ENCODE peak calls at places on chromosome 22, in eight cellular contexts. One of them, this sample, is unnamed.

GRCh38 chr22:41229215-41229614 is 11.5 kb downstream of the CHADL start:
- DNase-seq in psoas muscle: no peak
- DNase-seq in A549: no peak
- DNase-seq in IMR-90: no peak
- DNase-seq in aorta: no peak
- DNase-seq in tibial nerve: no peak
- DNase-seq in Peyer's patch: no peak
- DNase-seq in mucosa of descending colon: no peak
- DNase-seq in this sample: no peak

GRCh38 chr22:26448941-26449340 is 19.9 kb downstream of the ASPHD2 start:
- DNase-seq in mucosa of descending colon: no peak
- DNase-seq in aorta: no peak
- DNase-seq in tibial nerve: no peak
- DNase-seq in IMR-90: no peak
- DNase-seq in A549: no peak
- DNase-seq in psoas muscle: no peak
- DNase-seq in Peyer's patch: no peak
- DNase-seq in this sample: no peak

GRCh38 chr22:19625331-19626041 is 88.8 kb upstream of the SEPTIN5 start:
- DNase-seq in tibial nerve: no peak
- DNase-seq in psoas muscle: no peak
- DNase-seq in mucosa of descending colon: no peak
- DNase-seq in aorta: peak; percentile 47
- DNase-seq in Peyer's patch: no peak
- DNase-seq in IMR-90: no peak
- DNase-seq in A549: no peak
- DNase-seq in this sample: no peak

GRCh38 chr22:36386900-36387663 is 685 bp downstream of the MYH9 start:
- DNase-seq in IMR-90: no peak
- DNase-seq in Peyer's patch: peak; percentile 77
- DNase-seq in psoas muscle: peak; percentile 85
- DNase-seq in aorta: peak; percentile 89
- DNase-seq in mucosa of descending colon: peak; percentile 93
- DNase-seq in A549: no peak
- DNase-seq in tibial nerve: no peak
- DNase-seq in this sample: no peak

GRCh38 chr22:38823637-38824036 is 20.2 kb downstream of the NPTXR start:
- DNase-seq in aorta: no peak
- DNase-seq in IMR-90: no peak
- DNase-seq in A549: no peak
- DNase-seq in mucosa of descending colon: no peak
- DNase-seq in tibial nerve: no peak
- DNase-seq in psoas muscle: no peak
- DNase-seq in Peyer's patch: no peak
- DNase-seq in this sample: no peak

GRCh38 chr22:38271927-38272372 is 860 bp downstream of the TMEM184B start:
- DNase-seq in aorta: no peak
- DNase-seq in Peyer's patch: peak; percentile 18
- DNase-seq in tibial nerve: no peak
- DNase-seq in psoas muscle: no peak
- DNase-seq in mucosa of descending colon: no peak
- DNase-seq in IMR-90: no peak
- DNase-seq in A549: no peak
- DNase-seq in this sample: no peak

GRCh38 chr22:46731246-46732040 is 6.6 kb downstream of the CERK start:
- DNase-seq in psoas muscle: peak; percentile 76
- DNase-seq in Peyer's patch: no peak
- DNase-seq in A549: no peak
- DNase-seq in aorta: no peak
- DNase-seq in mucosa of descending colon: peak; percentile 79
- DNase-seq in IMR-90: no peak
- DNase-seq in tibial nerve: no peak
- DNase-seq in this sample: no peak

GRCh38 chr22:32644252-32645100 is 157.0 kb upstream of the TIMP3 start:
- DNase-seq in aorta: peak; percentile 79
- DNase-seq in psoas muscle: peak; percentile 68
- DNase-seq in tibial nerve: no peak
- DNase-seq in A549: no peak
- DNase-seq in mucosa of descending colon: no peak
- DNase-seq in Peyer's patch: peak; percentile 28
- DNase-seq in IMR-90: peak; percentile 59
- DNase-seq in this sample: no peak

GRCh38 chr22:50671641-50672040 is 982 bp upstream of the SHANK3 start:
- DNase-seq in aorta: no peak
- DNase-seq in IMR-90: no peak
- DNase-seq in mucosa of descending colon: no peak
- DNase-seq in tibial nerve: no peak
- DNase-seq in psoas muscle: no peak
- DNase-seq in A549: no peak
- DNase-seq in Peyer's patch: no peak
- DNase-seq in this sample: no peak

GRCh38 chr22:48580481-48580970 is 1247.1 kb downstream of the BRD1 start:
- DNase-seq in psoas muscle: peak; percentile 19
- DNase-seq in IMR-90: no peak
- DNase-seq in tibial nerve: no peak
- DNase-seq in mucosa of descending colon: peak; percentile 19
- DNase-seq in Peyer's patch: no peak
- DNase-seq in A549: no peak
- DNase-seq in aorta: no peak
- DNase-seq in this sample: no peak

GRCh38 chr22:48579035-48579914 is 1248.4 kb downstream of the BRD1 start:
- DNase-seq in Peyer's patch: no peak
- DNase-seq in A549: no peak
- DNase-seq in tibial nerve: no peak
- DNase-seq in psoas muscle: peak; percentile 15
- DNase-seq in aorta: no peak
- DNase-seq in IMR-90: no peak
- DNase-seq in mucosa of descending colon: peak; percentile 31
- DNase-seq in this sample: no peak

GRCh38 chr22:48581821-48582469 is 1245.7 kb downstream of the BRD1 start:
- DNase-seq in aorta: no peak
- DNase-seq in IMR-90: no peak
- DNase-seq in Peyer's patch: no peak
- DNase-seq in psoas muscle: peak; percentile 14
- DNase-seq in tibial nerve: no peak
- DNase-seq in mucosa of descending colon: no peak
- DNase-seq in A549: no peak
- DNase-seq in this sample: no peak

GRCh38 chr22:48579915-48580279 is 1247.8 kb downstream of the BRD1 start:
- DNase-seq in Peyer's patch: no peak
- DNase-seq in psoas muscle: no peak
- DNase-seq in tibial nerve: no peak
- DNase-seq in aorta: no peak
- DNase-seq in A549: no peak
- DNase-seq in IMR-90: no peak
- DNase-seq in mucosa of descending colon: peak; percentile 22
- DNase-seq in this sample: no peak

DNA sequence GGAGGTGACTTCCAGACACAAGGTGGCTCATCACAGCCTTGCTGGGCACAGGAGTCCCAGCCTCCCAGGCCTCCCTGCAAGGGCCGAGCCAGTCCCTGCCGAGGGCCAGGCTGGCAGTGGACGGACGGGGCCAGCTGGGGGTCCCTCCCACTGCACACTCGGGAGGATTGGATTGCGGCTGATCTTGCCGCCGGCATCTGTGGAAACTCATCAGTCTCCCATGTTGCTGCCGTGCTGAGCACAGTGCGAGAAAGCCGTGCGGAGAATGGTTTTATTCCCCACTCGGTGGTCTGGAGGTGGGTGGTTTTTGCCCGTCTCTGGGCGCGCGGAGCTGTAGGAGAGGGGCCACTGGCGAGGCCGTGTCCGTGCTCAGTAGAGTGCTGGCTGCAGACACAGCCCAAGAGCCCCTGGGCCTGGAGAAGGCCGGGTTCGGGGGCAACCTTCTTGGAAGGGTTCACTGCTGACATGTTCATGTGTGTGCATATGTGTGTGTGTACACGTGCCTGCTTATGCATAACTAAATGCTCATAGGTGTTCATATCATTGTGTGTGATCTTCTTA is 1246.4 kb downstream of the BRD1 start:
- DNase-seq in Peyer's patch: no peak
- DNase-seq in mucosa of descending colon: peak; percentile 27
- DNase-seq in tibial nerve: no peak
- DNase-seq in A549: no peak
- DNase-seq in aorta: no peak
- DNase-seq in psoas muscle: peak; percentile 29
- DNase-seq in IMR-90: no peak
- DNase-seq in this sample: no peak
- H3K9me3 ChIP-seq in Peyer's patch: no peaks in the 10 kb centered on the region
- H3K9me3 ChIP-seq in mucosa of descending colon: no peaks in the 10 kb centered on the region
- H3K9me3 ChIP-seq in tibial nerve: no peaks in the 10 kb centered on the region
- H3K9me3 ChIP-seq in A549: no peaks in the 10 kb centered on the region
- H3K9me3 ChIP-seq in aorta: no peaks in the 10 kb centered on the region
- H3K9me3 ChIP-seq in psoas muscle: no peaks in the 10 kb centered on the region
- H3K9me3 ChIP-seq in IMR-90: peaks cover 20% of the 10 kb centered on the region
- H3K9me3 ChIP-seq in this sample: peaks cover 87% of the 10 kb centered on the region

DNA sequence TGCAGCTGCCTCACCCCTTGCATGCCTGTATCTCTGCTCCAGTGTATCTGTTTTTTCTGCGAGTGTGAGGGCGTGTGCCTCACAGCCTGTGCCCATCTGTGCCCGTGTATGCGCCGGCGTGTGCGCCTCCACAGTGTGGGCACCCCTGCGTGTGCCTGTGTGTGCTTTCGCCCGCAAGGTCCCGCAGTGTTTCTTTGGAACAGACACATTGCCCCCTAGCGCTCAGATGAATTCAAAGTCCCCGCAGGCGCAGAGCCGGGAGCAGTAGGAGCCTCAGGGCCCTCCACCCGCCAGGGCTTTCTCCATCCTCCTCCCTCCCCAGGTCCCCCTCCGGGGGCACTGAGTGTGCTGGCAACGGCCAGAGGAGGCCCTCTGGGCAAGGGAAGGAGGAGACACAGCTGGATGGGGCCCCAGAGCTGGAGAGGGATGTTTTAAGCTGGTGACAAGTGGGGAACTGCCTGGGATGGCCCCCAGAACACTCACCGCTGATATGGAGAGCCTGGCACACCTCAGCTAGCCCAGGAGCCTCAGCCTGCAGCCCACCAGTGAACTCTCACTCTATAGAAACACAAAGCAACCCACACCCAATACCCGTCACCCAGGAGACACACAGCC is 3.2 kb upstream of the MN1 start:
- DNase-seq in aorta: peak; percentile 85
- DNase-seq in Peyer's patch: peak; percentile 28
- DNase-seq in IMR-90: peak; percentile 64
- DNase-seq in psoas muscle: peak; percentile 81
- DNase-seq in A549: peak; percentile 57
- DNase-seq in mucosa of descending colon: no peak
- DNase-seq in tibial nerve: peak; percentile 81
- DNase-seq in this sample: peak; percentile 16
- H3K4me3 ChIP-seq in aorta: no peak overlapping the region
- H3K4me3 ChIP-seq in Peyer's patch: no peak overlapping the region
- H3K4me3 ChIP-seq in IMR-90: no peak overlapping the region
- H3K4me3 ChIP-seq in psoas muscle: peak overlapping the region; percentile 10
- H3K4me3 ChIP-seq in A549: no peak overlapping the region
- H3K4me3 ChIP-seq in mucosa of descending colon: no peak overlapping the region
- H3K4me3 ChIP-seq in tibial nerve: no peak overlapping the region
- H3K4me3 ChIP-seq in this sample: no peak overlapping the region

DNA sequence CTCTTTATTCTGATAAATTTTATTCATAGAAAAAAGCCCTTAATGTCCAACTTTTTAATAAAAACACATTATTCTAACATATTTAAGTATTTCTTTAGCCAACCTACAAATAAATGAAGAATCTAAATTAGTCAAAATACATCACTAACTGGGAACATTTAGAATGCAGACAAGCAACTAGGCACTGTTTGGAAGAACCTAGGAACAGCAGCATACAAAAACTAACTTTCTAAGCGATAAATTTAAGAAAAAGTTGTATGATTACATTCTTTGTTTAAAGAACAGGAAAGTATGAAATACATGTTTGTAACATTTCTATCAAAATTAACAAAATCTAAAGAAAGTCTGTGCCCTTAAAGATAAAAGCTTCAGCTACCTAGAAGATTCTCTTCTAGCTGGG is 35.3 kb downstream of the PI4KA start:
- DNase-seq in tibial nerve: no peak
- DNase-seq in mucosa of descending colon: no peak
- DNase-seq in A549: no peak
- DNase-seq in aorta: no peak
- DNase-seq in Peyer's patch: no peak
- DNase-seq in IMR-90: no peak
- DNase-seq in psoas muscle: no peak
- DNase-seq in this sample: no peak
- H3K9me3 ChIP-seq in tibial nerve: no peaks in the 10 kb centered on the region
- H3K9me3 ChIP-seq in mucosa of descending colon: no peaks in the 10 kb centered on the region
- H3K9me3 ChIP-seq in A549: no peaks in the 10 kb centered on the region
- H3K9me3 ChIP-seq in aorta: no peaks in the 10 kb centered on the region
- H3K9me3 ChIP-seq in Peyer's patch: no peaks in the 10 kb centered on the region
- H3K9me3 ChIP-seq in IMR-90: no peaks in the 10 kb centered on the region
- H3K9me3 ChIP-seq in psoas muscle: no peaks in the 10 kb centered on the region
- H3K9me3 ChIP-seq in this sample: no peaks in the 10 kb centered on the region

GRCh38 chr22:31055322-31056159 is 25.6 kb upstream of the SMTN start:
- DNase-seq in aorta: peak; percentile 95
- DNase-seq in tibial nerve: peak; percentile 76
- DNase-seq in IMR-90: peak; percentile 99
- DNase-seq in Peyer's patch: peak; percentile 38
- DNase-seq in A549: peak; percentile 92
- DNase-seq in mucosa of descending colon: peak; percentile 86
- DNase-seq in psoas muscle: peak; percentile 93
- DNase-seq in this sample: peak; percentile 98
- H3K4me3 ChIP-seq in aorta: no peak overlapping the region
- H3K4me3 ChIP-seq in tibial nerve: no peak overlapping the region
- H3K4me3 ChIP-seq in IMR-90: no peak overlapping the region
- H3K4me3 ChIP-seq in Peyer's patch: no peak overlapping the region
- H3K4me3 ChIP-seq in A549: no peak overlapping the region
- H3K4me3 ChIP-seq in mucosa of descending colon: no peak overlapping the region
- H3K4me3 ChIP-seq in psoas muscle: no peak overlapping the region
- H3K4me3 ChIP-seq in this sample: no peak overlapping the region

This sample was measured in AG04450.